ENCODE peak calls at places on chromosomes 6 and 20, in five cellular contexts. N is left kidney; J is activated CD8-positive, alpha-beta memory T cell treated with anti-CD3 and anti-CD28 coated beads for 4 hours; W is NCI-H1436 treated with DMSO at 0.1 percent for 48 hours; Z is endothelial cell. B is an unnamed sample.
A peak's percentile ranks its signal among the peaks of the same experiment; 100 is the strongest.

GRCh38 chr6:156869986-156870398 is 92.8 kb downstream of the ARID1B start:
- DNase-seq in N (no peak), J (no peak), W (no peak), Z (no peak), B (no peak)

GRCh38 chr6:157946053-157946617 is 35.5 kb upstream of the SYNJ2 start:
- DNase-seq in N (no peak), J (no peak), W (no peak), Z (no peak), B (no peak)

GRCh38 chr20:52295556-52295955 is 104.0 kb upstream of the ZFP64 start:
- DNase-seq in N (no peak), J (no peak), W (no peak), Z (no peak), B (no peak)

GRCh38 chr6:6007311-6008113 is 787 bp upstream of the NRN1 start:
- DNase-seq in N (peak; percentile 65), J (no peak), W (no peak), Z (peak; percentile 54), B (peak; percentile 50)

GRCh38 chr20:1281279-1282057 is 15.4 kb downstream of the SNPH start:
- DNase-seq in N (no peak), J (no peak), W (peak; percentile 75), Z (no peak), B (no peak)

GRCh38 chr20:53513489-53514298 is 79.9 kb downstream of the ZNF217 start:
- DNase-seq in N (no peak), J (no peak), W (no peak), Z (no peak), B (no peak)

GRCh38 chr6:170205534-170206316 is 85.2 kb downstream of the DLL1 start:
- DNase-seq in N (peak; percentile 30), J (no peak), W (no peak), Z (no peak), B (no peak)

GRCh38 chr6:107637914-107638313 is 148.0 kb downstream of the SOBP start:
- DNase-seq in N (no peak), J (no peak), W (no peak), Z (no peak), B (no peak)

GRCh38 chr6:2977799-2978558 is 6.6 kb upstream of the SERPINB6 start:
- DNase-seq in N (peak; percentile 42), J (no peak), W (no peak), Z (no peak), B (no peak)

GRCh38 chr20:22684763-22685443 is 100.5 kb upstream of the FOXA2 start:
- DNase-seq in N (no peak), J (no peak), W (no peak), Z (peak; percentile 47), B (no peak)

GRCh38 chr6:154942770-154943169 is 52.3 kb upstream of the TIAM2 start:
- DNase-seq in N (no peak), J (no peak), W (no peak), Z (no peak), B (no peak)

GRCh38 chr6:136956590-136957573 is 34.8 kb downstream of the SLC35D3 start:
- DNase-seq in N (peak; percentile 22), J (no peak), W (peak; percentile 71), Z (peak; percentile 58), B (no peak)

GRCh38 chr20:14223806-14224205 is 113.6 kb downstream of the FLRT3 start:
- DNase-seq in N (no peak), J (no peak), W (no peak), Z (no peak), B (no peak)

GRCh38 chr6:25404693-25405169 is 125.6 kb downstream of the CARMIL1 start:
- DNase-seq in N (no peak), J (peak; percentile 9), W (no peak), Z (no peak), B (no peak)

GRCh38 chr20:34375977-34376430 is 12.9 kb downstream of the ITCH start:
- DNase-seq in N (peak; percentile 94), J (no peak), W (no peak), Z (no peak), B (no peak)

GRCh38 chr20:44709797-44710196 is 5.4 kb upstream of the CCN5 start:
- DNase-seq in N (no peak), J (no peak), W (no peak), Z (no peak), B (no peak)

GRCh38 chr20:51529027-51529749 is 13.3 kb downstream of the NFATC2 start:
- DNase-seq in N (peak; percentile 27), J (no peak), W (no peak), Z (no peak), B (peak; percentile 69)

GRCh38 chr6:143529095-143529494 is 17.6 kb upstream of the FUCA2 start:
- DNase-seq in N (peak; percentile 58), J (no peak), W (no peak), Z (no peak), B (no peak)

GRCh38 chr6:117167520-117168271 is 97.7 kb upstream of the VGLL2 start:
- DNase-seq in N (peak; percentile 27), J (no peak), W (no peak), Z (no peak), B (no peak)

GRCh38 chr20:17461941-17462340 is 69.2 kb downstream of the BFSP1 start:
- DNase-seq in N (no peak), J (no peak), W (no peak), Z (no peak), B (no peak)

GRCh38 chr6:44078795-44079671 is 48.2 kb downstream of the MRPL14 start:
- DNase-seq in N (peak; percentile 90), J (peak; percentile 31), W (no peak), Z (peak; percentile 80), B (peak; percentile 76)

B was measured in cardiac muscle cell.